ENCODE peak calls at places on chromosomes 4 and X, in four cellular contexts. C is retinal pigment epithelial cell, H is NCI-H774, D is MM.1S. Q is an unnamed sample.

GRCh38 chr4:75771607-75772006 is 47.2 kb downstream of the USO1 start:
- DNase-seq in C (no peak), D (no peak), H (no peak), Q (no peak)

GRCh38 chr4:146202665-146203064 is 11.7 kb upstream of the REELD1 start:
- DNase-seq in C (no peak), H (no peak), D (no peak), Q (no peak)

GRCh38 chrX:107978707-107979307 is 3.4 kb downstream of the TEX13B start:
- DNase-seq in D (no peak), H (no peak), C (no peak), Q (peak; percentile 14)

GRCh38 chr4:7323872-7324650 is 110.7 kb downstream of the PSAPL1 start:
- DNase-seq in C (no peak), H (peak; percentile 74), D (no peak), Q (no peak)

GRCh38 chrX:101108293-101108692 is 10.3 kb downstream of the CENPI start:
- DNase-seq in D (no peak), H (no peak), C (no peak), Q (peak; percentile 56)

GRCh38 chr4:8274772-8275241 is 5.3 kb downstream of the HTRA3 start:
- DNase-seq in H (no peak), D (no peak), C (peak; percentile 91), Q (peak; percentile 90)

GRCh38 chr4:87465739-87466366 is 43.5 kb downstream of the NUDT9 start:
- DNase-seq in C (peak; percentile 31), H (no peak), D (peak; percentile 48), Q (peak; percentile 79)

GRCh38 chrX:56738670-56739069 is 9.6 kb downstream of the NBDY start:
- DNase-seq in H (no peak), D (no peak), C (no peak), Q (peak; percentile 27)

GRCh38 chr4:148740701-148741100 is 298.5 kb upstream of the NR3C2 start:
- DNase-seq in D (no peak), C (no peak), H (no peak), Q (no peak)

GRCh38 chrX:123859409-123859827 is 435 bp upstream of the XIAP start:
- DNase-seq in H (peak; percentile 85), D (no peak), C (no peak), Q (no peak)

GRCh38 chr4:124330045-124330444 is 382.5 kb downstream of the ANKRD50 start:
- DNase-seq in D (no peak), H (no peak), C (no peak), Q (no peak)

Q was measured in fibroblast of lung.